ENCODE peak calls at places on chromosome 21, in eight cellular contexts. F, A, H, L, X, S, G and C are unnamed samples.

GRCh38 chr21:15363921-15364320 is 299.1 kb upstream of the NRIP1 start:
- DNase-seq in F (no peak), A (no peak), H (peak; percentile 12), L (no peak), X (no peak), S (no peak), G (no peak), C (peak; percentile 76)

GRCh38 chr21:14384453-14384852 is 1.5 kb upstream of the HSPA13 start:
- DNase-seq in F (no peak), A (no peak), H (no peak), L (no peak), X (no peak), S (no peak), G (no peak), C (no peak)

GRCh38 chr21:45695086-45695485 is 51.6 kb downstream of the PCBP3 start:
- DNase-seq in F (no peak), A (no peak), H (no peak), L (no peak), X (no peak), S (no peak), G (no peak), C (no peak)

GRCh38 chr21:32141009-32141357 is 137.9 kb downstream of the MIS18A start:
- DNase-seq in F (peak; percentile 91), A (no peak), H (no peak), L (no peak), X (no peak), S (no peak), G (no peak), C (no peak)

GRCh38 chr21:35904995-35905972 is 155.0 kb downstream of the SETD4 start:
- DNase-seq in F (peak; percentile 24), A (no peak), H (peak; percentile 56), L (peak; percentile 19), X (no peak), S (peak; percentile 38), G (no peak), C (peak; percentile 67)

GRCh38 chr21:45972716-45973474 is 8.7 kb upstream of the COL6A1 start:
- DNase-seq in F (peak; percentile 92), A (no peak), H (peak; percentile 14), L (peak; percentile 95), X (no peak), S (peak; percentile 91), G (no peak), C (peak; percentile 97)

GRCh38 chr21:35849131-35849530 is 211.2 kb downstream of the SETD4 start:
- DNase-seq in F (no peak), A (no peak), H (peak; percentile 38), L (no peak), X (no peak), S (no peak), G (no peak), C (peak; percentile 23)

GRCh38 chr21:41328660-41329300 is 12.2 kb downstream of the FAM3B start:
- DNase-seq in F (no peak), A (no peak), H (no peak), L (no peak), X (no peak), S (no peak), G (no peak), C (peak; percentile 5)

GRCh38 chr21:28334407-28334806 is 658.3 kb downstream of the LTN1 start:
- DNase-seq in F (no peak), A (peak; percentile 82), H (no peak), L (no peak), X (no peak), S (no peak), G (no peak), C (no peak)

GRCh38 chr21:28336299-28336698 is 656.4 kb downstream of the LTN1 start:
- DNase-seq in F (peak; percentile 91), A (peak; percentile 43), H (peak; percentile 78), L (peak; percentile 93), X (no peak), S (no peak), G (peak; percentile 31), C (peak; percentile 94)

GRCh38 chr21:28338906-28339305 is 653.8 kb downstream of the LTN1 start:
- DNase-seq in F (no peak), A (no peak), H (peak; percentile 91), L (no peak), X (no peak), S (no peak), G (no peak), C (peak; percentile 23)

GRCh38 chr21:28339403-28339802 is 653.3 kb downstream of the LTN1 start:
- DNase-seq in F (no peak), A (no peak), H (no peak), L (no peak), X (no peak), S (no peak), G (no peak), C (no peak)

DNA sequence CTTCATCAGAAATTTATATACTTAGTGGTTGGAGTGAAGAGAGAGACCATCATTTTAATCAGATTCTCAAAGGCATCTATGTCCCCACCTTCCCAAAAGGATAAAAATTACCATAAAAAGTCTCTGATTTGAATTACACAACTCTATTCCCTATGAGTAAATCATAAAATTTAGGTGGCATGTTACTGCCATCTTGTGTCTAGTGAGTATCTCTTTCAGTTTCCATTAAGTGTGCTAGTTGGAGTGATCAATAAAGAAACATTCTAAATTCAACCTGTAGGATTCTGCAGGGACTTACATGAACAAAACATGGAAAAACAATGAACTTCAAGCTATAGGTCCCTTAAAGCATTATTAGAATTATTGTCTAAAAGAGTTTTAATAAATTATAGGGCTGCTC is 655.4 kb downstream of the LTN1 start:
- DNase-seq in F (peak; percentile 72), A (peak; percentile 42), H (peak; percentile 56), L (peak; percentile 86), X (no peak), S (no peak), G (no peak), C (peak; percentile 82)
- TF ChIP-seq CTCF in F (peak; percentile 58), A (peak; percentile 68), H (no peak), L (peak; percentile 8), X (no peak), S (peak; percentile 67), G (peak; percentile 25), C (peak; percentile 44)

GRCh38 chr21:43868461-43868860 is 3.4 kb downstream of the AGPAT3 start:
- DNase-seq in F (no peak), A (no peak), H (no peak), L (no peak), X (no peak), S (no peak), G (no peak), C (no peak)

GRCh38 chr21:43866659-43867331 is 1.8 kb downstream of the AGPAT3 start:
- DNase-seq in F (no peak), A (no peak), H (peak; percentile 18), L (no peak), X (no peak), S (no peak), G (no peak), C (no peak)

GRCh38 chr21:43867936-43868335 is 2.9 kb downstream of the AGPAT3 start:
- DNase-seq in F (no peak), A (no peak), H (no peak), L (no peak), X (no peak), S (no peak), G (no peak), C (no peak)

GRCh38 chr21:43866233-43866632 is 1.2 kb downstream of the AGPAT3 start:
- DNase-seq in F (peak; percentile 60), A (peak; percentile 47), H (no peak), L (peak; percentile 60), X (no peak), S (peak; percentile 65), G (no peak), C (peak; percentile 52)

DNA sequence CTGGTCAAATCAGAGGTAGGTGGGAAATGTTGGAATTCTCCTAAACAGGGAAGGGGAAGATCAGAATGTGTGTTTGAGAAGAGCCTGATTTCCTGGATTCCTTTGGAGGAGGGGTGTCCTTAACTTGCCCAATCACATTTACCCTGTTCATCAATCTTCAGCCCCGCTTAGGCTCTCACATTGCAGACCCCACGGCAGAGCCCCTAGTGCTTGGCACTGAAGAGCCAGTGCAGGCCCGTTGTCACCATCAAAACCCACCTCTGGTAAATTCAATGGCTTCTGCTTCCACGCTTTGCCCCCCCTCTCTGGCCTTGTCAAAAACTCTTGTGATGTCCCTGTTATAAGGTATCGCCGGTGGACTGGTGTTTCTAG is 2.3 kb downstream of the AGPAT3 start:
- DNase-seq in F (no peak), A (no peak), H (no peak), L (no peak), X (no peak), S (no peak), G (no peak), C (no peak)
- H3K4me3 ChIP-seq in F (no peak overlapping the region), A (no peak overlapping the region), H (no peak overlapping the region), L (no peak overlapping the region), X (no peak overlapping the region), S (peak overlapping the region; percentile 90), G (no peak overlapping the region), C (no peak overlapping the region)

GRCh38 chr21:39087238-39087975 is 95.8 kb downstream of the PSMG1 start:
- DNase-seq in F (no peak), A (no peak), H (no peak), L (no peak), X (no peak), S (peak; percentile 70), G (peak; percentile 30), C (no peak)

GRCh38 chr21:39085843-39086415 is 97.3 kb downstream of the PSMG1 start:
- DNase-seq in F (no peak), A (no peak), H (no peak), L (no peak), X (no peak), S (no peak), G (no peak), C (no peak)

GRCh38 chr21:39086547-39086946 is 96.7 kb downstream of the PSMG1 start:
- DNase-seq in F (no peak), A (no peak), H (no peak), L (no peak), X (no peak), S (no peak), G (no peak), C (no peak)

GRCh38 chr21:39087976-39088370 is 95.3 kb downstream of the PSMG1 start:
- DNase-seq in F (no peak), A (no peak), H (no peak), L (no peak), X (no peak), S (no peak), G (no peak), C (no peak)

GRCh38 chr21:39088831-39089380 is 94.3 kb downstream of the PSMG1 start:
- DNase-seq in F (no peak), A (no peak), H (peak; percentile 58), L (peak; percentile 76), X (no peak), S (no peak), G (no peak), C (peak; percentile 82)
- TF ChIP-seq CTCF in F (no peak), A (no peak), H (no peak), L (no peak), X (no peak), S (peak; percentile 26), G (peak; percentile 14), C (no peak)

DNA sequence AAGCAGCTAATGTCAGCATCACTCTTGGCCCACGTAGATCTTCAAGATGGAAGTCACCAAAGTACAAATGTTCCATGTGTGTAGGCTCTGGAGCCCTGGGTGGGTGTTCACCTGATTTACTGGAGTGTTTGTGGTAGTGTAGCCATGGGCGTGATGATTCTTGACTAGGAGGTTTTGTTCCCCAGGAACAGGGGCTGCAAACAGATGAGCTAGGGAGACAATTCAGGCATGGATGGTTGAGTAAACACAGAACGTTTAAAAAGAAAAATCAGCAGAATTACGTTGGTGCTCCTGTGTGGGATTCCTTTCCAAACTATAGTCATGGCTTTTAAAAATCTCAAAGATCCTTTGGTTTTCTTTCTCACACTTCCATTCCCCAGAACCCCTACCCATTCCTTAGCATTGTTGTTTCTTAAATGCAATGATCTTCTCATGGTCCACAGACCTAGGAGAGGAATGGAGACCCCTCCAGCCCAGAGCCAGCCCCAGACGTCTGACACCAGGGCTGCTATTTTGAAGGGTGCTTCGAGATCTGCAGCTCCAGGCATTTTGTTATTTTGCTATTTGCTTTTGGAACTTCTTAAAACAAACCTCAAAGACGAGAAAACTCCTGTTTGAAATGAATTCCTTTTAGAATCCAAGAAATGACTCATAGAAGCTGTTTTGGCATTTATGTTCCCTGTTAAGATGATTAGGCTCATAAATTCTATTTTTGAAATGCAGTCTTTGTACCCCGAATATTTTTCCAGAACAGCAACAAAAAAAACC is 115.1 kb downstream of the ETS2 start:
- DNase-seq in F (peak; percentile 63), A (no peak), H (no peak), L (peak; percentile 87), X (no peak), S (no peak), G (no peak), C (peak; percentile 77)
- H3K4me3 ChIP-seq in F (no peak overlapping the region), A (no peak overlapping the region), H (no peak overlapping the region), L (no peak overlapping the region), X (no peak overlapping the region), S (no peak overlapping the region), G (no peak overlapping the region), C (no peak overlapping the region)